ENCODE peak calls at places on chromosomes 7 and 10, in nine cellular contexts. D is cerebellar cortex; M is DMS153; E is HS-5; X is NCI-H1436; T is activated naive CD4-positive, alpha-beta T cell treated with anti-CD3 and anti-CD28 coated beads, Interleukin-2, amount 10 ng/mL, durations not matched to agents 7 days and 5 days; S is NCI-H2081; C is AG09319; H is AG04450. Z is an unnamed sample.
A peak's percentile ranks its signal among the peaks of the same experiment; 100 is the strongest.

GRCh38 chr10:119852822-119853221 is 19.8 kb downstream of the MCMBP start:
- DNase-seq in D (peak; percentile 27), M (no peak), E (no peak), X (no peak), T (no peak), S (no peak), C (no peak), H (no peak), Z (no peak)

GRCh38 chr7:20238754-20239324 is 21.7 kb upstream of the MACC1 start:
- DNase-seq in D (no peak), M (no peak), E (no peak), X (no peak), T (no peak), S (no peak), C (no peak), H (no peak), Z (no peak)

GRCh38 chr10:29110172-29110571 is 178.7 kb upstream of the LYZL1 start:
- DNase-seq in D (no peak), M (no peak), E (no peak), X (no peak), T (no peak), S (no peak), C (no peak), H (no peak), Z (peak; percentile 57)

GRCh38 chr7:33243319-33243881 is 114.0 kb downstream of the BBS9 start:
- DNase-seq in D (peak; percentile 64), M (peak; percentile 24), E (no peak), X (peak; percentile 54), T (no peak), S (peak; percentile 35), C (peak; percentile 32), H (peak; percentile 27), Z (peak; percentile 58)

GRCh38 chr7:131131746-131132431 is 195.8 kb upstream of the MKLN1 start:
- DNase-seq in D (no peak), M (no peak), E (no peak), X (no peak), T (no peak), S (no peak), C (no peak), H (no peak), Z (no peak)

GRCh38 chr10:91201213-91201996 is 19.1 kb upstream of the PCGF5 start:
- DNase-seq in D (no peak), M (peak; percentile 8), E (no peak), X (no peak), T (peak; percentile 74), S (no peak), C (no peak), H (no peak), Z (no peak)

GRCh38 chr10:99966306-99966705 is 43.4 kb downstream of the DNMBP start:
- DNase-seq in D (no peak), M (no peak), E (peak; percentile 85), X (no peak), T (no peak), S (no peak), C (no peak), H (no peak), Z (peak; percentile 73)

GRCh38 chr10:72254891-72255568 is 18.7 kb upstream of the DDIT4 start:
- DNase-seq in D (peak; percentile 98), M (peak; percentile 20), E (no peak), X (peak; percentile 38), T (peak; percentile 71), S (no peak), C (no peak), H (no peak), Z (peak; percentile 90)

GRCh38 chr10:127907411-127908105 is 655 bp downstream of the PTPRE start:
- DNase-seq in D (peak; percentile 82), M (no peak), E (no peak), X (no peak), T (peak; percentile 26), S (no peak), C (no peak), H (no peak), Z (no peak)

GRCh38 chr10:118397391-118397790 is 55.3 kb upstream of the FAM204A start:
- DNase-seq in D (no peak), M (no peak), E (no peak), X (no peak), T (no peak), S (no peak), C (no peak), H (no peak), Z (no peak)

GRCh38 chr10:111077715-111078504 is 1.1 kb downstream of the ADRA2A start:
- DNase-seq in D (peak; percentile 18), M (no peak), E (no peak), X (no peak), T (no peak), S (peak; percentile 4), C (no peak), H (no peak), Z (no peak)

GRCh38 chr10:119412244-119412750 is 130.2 kb downstream of the RGS10 start:
- DNase-seq in D (no peak), M (no peak), E (no peak), X (no peak), T (no peak), S (no peak), C (no peak), H (no peak), Z (no peak)

GRCh38 chr7:44372560-44373417 is 47.4 kb upstream of the CAMK2B start:
- DNase-seq in D (no peak), M (no peak), E (peak; percentile 68), X (no peak), T (no peak), S (no peak), C (no peak), H (no peak), Z (no peak)

Z was measured in mesendoderm.